ENCODE peak calls at places on chromosomes 13 and 19, in nine cellular contexts. I is CD8-positive, alpha-beta memory T cell; N is CD8-positive, alpha-beta T cell; E is WERI-Rb-1; S is upper lobe of left lung; Z is esophagus muscularis mucosa; K is cardiac muscle cell; P is dorsolateral prefrontal cortex; A is left ventricle myocardium inferior. H is an unnamed sample.

GRCh38 chr13:40777166-40777956 is 6.4 kb upstream of the MRPS31 start:
- DNase-seq in K (peak), E (peak), Z (no peak), I (peak), S (no peak), N (peak), P (no peak), A (no peak), H (no peak)

GRCh38 chr19:46861691-46862503 is 1.1 kb downstream of the ARHGAP35 start:
- DNase-seq in I (no peak), P (no peak), N (no peak), S (no peak), A (no peak), E (no peak), K (peak), Z (no peak), H (no peak)

GRCh38 chr13:80604094-80604493 is 263.2 kb upstream of the SPRY2 start:
- DNase-seq in P (no peak), I (no peak), K (no peak), E (no peak), A (peak), S (no peak), Z (no peak), N (no peak), H (no peak)

GRCh38 chr13:59422646-59423045 is 741.1 kb downstream of the DIAPH3 start:
- DNase-seq in I (no peak), K (no peak), Z (no peak), N (no peak), P (no peak), A (no peak), E (no peak), S (no peak), H (no peak)

GRCh38 chr19:10936661-10937084 is 8.1 kb downstream of the TIMM29 start:
- DNase-seq in I (peak), E (peak), N (peak), S (no peak), Z (no peak), A (no peak), K (peak), P (peak), H (no peak)

GRCh38 chr19:55089279-55089944 is 13.7 kb downstream of the EPS8L1 start:
- DNase-seq in P (no peak), K (no peak), Z (no peak), I (no peak), N (no peak), S (no peak), E (no peak), A (no peak), H (no peak)

GRCh38 chr13:67367385-67367784 is 137.2 kb upstream of the PCDH9 start:
- DNase-seq in I (no peak), Z (no peak), A (no peak), N (no peak), P (no peak), S (no peak), E (no peak), K (no peak), H (no peak)

GRCh38 chr13:50011461-50011860 is 3.8 kb upstream of the KCNRG start:
- DNase-seq in Z (no peak), A (no peak), N (no peak), P (no peak), I (no peak), S (no peak), E (no peak), K (no peak), H (no peak)

GRCh38 chr19:54178581-54179261 is 5.8 kb upstream of the TMC4 start:
- DNase-seq in E (no peak), A (no peak), P (peak), Z (no peak), I (no peak), S (no peak), N (no peak), K (peak), H (peak)

GRCh38 chr19:2084993-2085720 is 11.0 kb downstream of the MOB3A start:
- DNase-seq in S (peak), A (peak), E (no peak), P (no peak), I (peak), K (no peak), Z (no peak), N (peak), H (peak)

GRCh38 chr13:67107973-67108372 is 122.2 kb downstream of the PCDH9 start:
- DNase-seq in N (no peak), P (no peak), I (no peak), A (no peak), E (no peak), K (no peak), S (peak), Z (no peak), H (no peak)

GRCh38 chr19:51002101-51002532 is 713 bp upstream of the KLK8 start:
- DNase-seq in I (no peak), N (no peak), S (no peak), K (no peak), P (no peak), E (no peak), Z (no peak), A (no peak), H (no peak)

GRCh38 chr13:41621716-41622508 is 164.6 kb downstream of the RGCC start:
- DNase-seq in I (no peak), N (no peak), S (no peak), P (peak), E (no peak), K (peak), A (no peak), Z (no peak), H (no peak)

GRCh38 chr19:3671680-3672574 is 28.3 kb downstream of the PIP5K1C start:
- DNase-seq in I (no peak), A (no peak), S (peak), E (no peak), P (no peak), Z (no peak), N (peak), K (no peak), H (no peak)

GRCh38 chr13:46541210-46541609 is 11.8 kb upstream of the LRCH1 start:
- DNase-seq in N (no peak), K (no peak), A (no peak), S (no peak), I (no peak), E (no peak), Z (no peak), P (no peak), H (no peak)

GRCh38 chr19:18439025-18439909 is 1.3 kb upstream of the ISYNA1 start:
- DNase-seq in E (no peak), A (no peak), K (no peak), S (no peak), Z (no peak), N (no peak), I (no peak), P (no peak), H (no peak)

GRCh38 chr19:4980087-4980486 is 11.2 kb downstream of the KDM4B start:
- DNase-seq in K (no peak), P (no peak), S (no peak), A (no peak), N (no peak), I (no peak), Z (no peak), E (no peak), H (no peak)

GRCh38 chr13:52906122-52906903 is 57.9 kb upstream of the PCDH8 start:
- DNase-seq in Z (no peak), K (no peak), A (no peak), I (no peak), P (no peak), S (no peak), E (no peak), N (no peak), H (no peak)

GRCh38 chr19:16371540-16371986 is 46.9 kb downstream of the KLF2 start:
- DNase-seq in S (peak), I (peak), P (no peak), A (peak), N (peak), Z (no peak), K (no peak), E (no peak), H (peak)

GRCh38 chr13:98173431-98173921 is 3.6 kb downstream of the RNF113B start:
- DNase-seq in E (no peak), S (no peak), N (no peak), A (no peak), I (no peak), P (no peak), K (no peak), Z (no peak), H (no peak)

GRCh38 chr19:4066682-4067395 is at the start of gene ZBTB7A:
- DNase-seq in Z (no peak), S (peak), N (peak), P (peak), A (peak), E (peak), K (peak), I (peak), H (peak)

GRCh38 chr13:37666036-37666435 is 67.5 kb upstream of the POSTN start:
- DNase-seq in P (no peak), K (no peak), S (no peak), A (no peak), Z (no peak), I (no peak), N (no peak), E (no peak), H (no peak)
- H3K27ac ChIP-seq in P (no peak), K (no peak), S (no peak), A (no peak), Z (no peak), I (no peak), N (no peak), E (no peak), H (no peak)

DNA sequence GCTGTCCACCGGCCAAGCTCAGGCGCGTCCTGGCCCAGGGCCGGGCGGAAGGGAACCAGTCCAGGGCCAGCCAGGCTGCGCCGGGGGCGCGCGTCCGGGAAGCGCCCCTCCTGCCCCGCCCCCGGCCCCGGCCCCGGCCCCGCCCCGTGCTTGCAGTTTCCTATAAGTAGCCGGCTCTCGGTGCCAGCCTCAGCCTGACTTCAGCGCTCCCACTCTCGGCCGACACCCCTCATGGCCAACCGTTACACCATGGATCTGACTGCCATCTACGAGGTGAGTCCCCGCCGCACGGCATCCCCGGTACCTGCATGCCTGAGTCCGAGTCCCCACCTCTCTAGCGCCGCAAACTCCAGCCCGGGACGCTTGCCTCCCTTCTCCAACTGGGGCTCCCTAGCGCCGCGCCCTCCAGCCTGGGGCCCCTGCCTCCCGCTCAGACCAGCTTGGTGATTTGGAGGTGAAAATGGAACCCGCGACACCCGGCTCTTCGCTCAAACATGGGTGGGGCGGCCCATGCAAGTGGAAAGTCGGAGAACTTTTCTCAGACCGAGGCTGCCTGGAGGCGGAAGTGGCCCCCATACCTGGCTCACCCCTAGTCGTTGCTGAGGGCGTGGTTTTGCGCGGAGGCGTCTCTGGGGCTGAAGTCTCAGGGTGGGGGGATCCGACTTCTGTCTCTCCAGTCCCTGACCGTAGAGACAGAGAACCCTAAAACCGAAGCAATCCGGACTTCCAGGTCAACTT is at the start of gene ZFP36:
- DNase-seq in K (peak), E (peak), A (peak), N (peak), Z (peak), S (peak), P (peak), I (peak), H (peak)
- H3K27ac ChIP-seq in K (peak), E (no peak), A (peak), N (peak), Z (peak), S (peak), P (peak), I (peak), H (peak)

DNA sequence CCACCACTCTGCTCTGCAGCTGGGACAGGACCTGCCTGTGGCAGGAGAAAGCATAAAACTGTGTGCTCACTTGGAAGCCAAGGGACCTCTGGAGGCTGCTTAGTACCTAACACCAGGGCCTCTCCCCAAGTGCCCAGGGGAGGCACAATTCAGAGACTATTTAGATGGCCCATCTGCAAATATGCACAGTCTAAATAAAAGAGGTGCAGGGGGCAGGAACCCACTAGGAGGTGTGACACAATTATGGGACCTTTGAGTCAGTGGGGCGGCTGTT is 32.6 kb upstream of the EPHX3 start:
- DNase-seq in N (no peak), I (no peak), K (no peak), S (no peak), P (no peak), A (no peak), Z (no peak), E (peak), H (no peak)
- H3K27ac ChIP-seq in N (no peak), I (no peak), K (peak), S (peak), P (peak), A (peak), Z (peak), E (peak), H (no peak)

GRCh38 chr13:99973163-99973785 is 1.7 kb upstream of the ZIC5 start:
- DNase-seq in A (no peak), Z (no peak), K (peak), E (no peak), N (no peak), S (no peak), P (no peak), I (no peak), H (no peak)
- H3K27ac ChIP-seq in A (no peak), Z (no peak), K (no peak), E (no peak), N (no peak), S (no peak), P (no peak), I (no peak), H (no peak)

GRCh38 chr13:58051807-58052375 is 420.3 kb downstream of the PCDH17 start:
- DNase-seq in Z (no peak), N (no peak), K (no peak), A (no peak), P (no peak), I (no peak), E (no peak), S (peak), H (no peak)

GRCh38 chr13:58043971-58044370 is 412.4 kb downstream of the PCDH17 start:
- DNase-seq in Z (no peak), A (no peak), S (no peak), I (no peak), P (no peak), N (no peak), K (no peak), E (no peak), H (no peak)

GRCh38 chr13:58048670-58049069 is 417.1 kb downstream of the PCDH17 start:
- DNase-seq in A (no peak), P (no peak), S (no peak), K (no peak), I (no peak), Z (no peak), E (no peak), N (no peak), H (no peak)
- H3K27ac ChIP-seq in A (no peak), P (no peak), S (no peak), K (no peak), I (no peak), Z (no peak), E (no peak), N (no peak), H (no peak)

GRCh38 chr13:73677041-73677589 is 457.1 kb downstream of the KLF12 start:
- DNase-seq in E (no peak), N (no peak), S (no peak), A (no peak), P (no peak), I (no peak), K (no peak), Z (no peak), H (no peak)

GRCh38 chr13:73672492-73672891 is 461.7 kb downstream of the KLF12 start:
- DNase-seq in S (no peak), Z (no peak), K (no peak), I (no peak), P (no peak), A (no peak), E (no peak), N (no peak), H (no peak)

GRCh38 chr13:73681015-73681414 is 453.2 kb downstream of the KLF12 start:
- DNase-seq in N (no peak), A (no peak), P (no peak), Z (no peak), E (no peak), S (no peak), I (no peak), K (no peak), H (no peak)

GRCh38 chr13:73673931-73674330 is 460.3 kb downstream of the KLF12 start:
- DNase-seq in I (no peak), P (no peak), K (no peak), S (no peak), N (no peak), Z (no peak), E (no peak), A (no peak), H (no peak)

GRCh38 chr13:73676550-73677040 is 457.6 kb downstream of the KLF12 start:
- DNase-seq in P (no peak), S (no peak), N (no peak), A (no peak), Z (no peak), E (no peak), K (no peak), I (no peak), H (no peak)
- H3K27ac ChIP-seq in P (no peak), S (no peak), N (no peak), A (no peak), Z (no peak), E (no peak), K (no peak), I (no peak), H (no peak)

GRCh38 chr13:110336108-110336507 is 29.0 kb downstream of the COL4A2 start:
- DNase-seq in P (no peak), E (no peak), I (no peak), S (no peak), K (no peak), A (no peak), Z (no peak), N (no peak), H (no peak)

GRCh38 chr13:110337287-110337686 is 30.2 kb downstream of the COL4A2 start:
- DNase-seq in Z (no peak), I (no peak), N (no peak), E (no peak), S (no peak), A (no peak), P (no peak), K (no peak), H (peak)

GRCh38 chr13:110334841-110335490 is 27.9 kb downstream of the COL4A2 start:
- DNase-seq in Z (no peak), P (no peak), A (no peak), N (no peak), E (no peak), I (no peak), K (no peak), S (no peak), H (no peak)

GRCh38 chr13:110338441-110339101 is 31.5 kb downstream of the COL4A2 start:
- DNase-seq in E (no peak), A (peak), S (no peak), P (no peak), I (no peak), K (peak), N (no peak), Z (no peak), H (no peak)

GRCh38 chr13:110336681-110337080 is 29.6 kb downstream of the COL4A2 start:
- DNase-seq in E (no peak), N (no peak), K (no peak), P (no peak), Z (no peak), A (no peak), S (no peak), I (no peak), H (no peak)
- H3K27ac ChIP-seq in E (no peak), N (no peak), K (no peak), P (no peak), Z (peak), A (peak), S (peak), I (no peak), H (peak)

GRCh38 chr13:74134777-74135305 is 637 bp upstream of the KLF12 start:
- DNase-seq in I (peak), N (peak), P (peak), A (peak), K (peak), Z (peak), E (peak), S (peak), H (peak)

GRCh38 chr13:74134226-74134776 is at the start of gene KLF12:
- DNase-seq in K (peak), I (peak), N (peak), Z (peak), E (peak), S (peak), A (peak), P (peak), H (peak)

GRCh38 chr13:74133657-74134201 is 475 bp downstream of the KLF12 start:
- DNase-seq in N (peak), A (peak), I (peak), S (peak), E (peak), P (peak), Z (peak), K (peak), H (peak)

GRCh38 chr13:74135306-74136088 is 1.3 kb upstream of the KLF12 start:
- DNase-seq in I (peak), S (peak), K (peak), E (peak), Z (peak), N (peak), P (peak), A (peak), H (peak)

GRCh38 chr13:74136089-74136658 is 2.0 kb upstream of the KLF12 start:
- DNase-seq in Z (peak), E (peak), A (peak), K (peak), N (peak), I (peak), P (peak), S (peak), H (peak)
- H3K27ac ChIP-seq in Z (peak), E (peak), A (peak), K (peak), N (peak), I (peak), P (peak), S (peak), H (peak)

GRCh38 chr19:12774588-12775555 is at the start of gene HOOK2:
- DNase-seq in K (no peak), I (no peak), E (no peak), P (no peak), A (no peak), Z (no peak), N (peak), S (peak), H (no peak)

GRCh38 chr19:12778020-12778904 is 2.9 kb upstream of the HOOK2 start:
- DNase-seq in K (peak), P (no peak), S (peak), N (peak), Z (no peak), A (peak), E (peak), I (peak), H (peak)

GRCh38 chr19:12778905-12779161 is 3.5 kb upstream of the HOOK2 start:
- DNase-seq in S (no peak), N (no peak), A (no peak), Z (no peak), I (no peak), K (no peak), E (no peak), P (no peak), H (no peak)

GRCh38 chr19:12779162-12779993 is 4.0 kb upstream of the HOOK2 start:
- DNase-seq in K (peak), I (no peak), S (peak), N (no peak), Z (no peak), A (peak), E (peak), P (no peak), H (peak)

GRCh38 chr19:12777217-12778019 is 2.1 kb upstream of the HOOK2 start:
- DNase-seq in S (peak), E (peak), K (peak), Z (no peak), P (peak), N (peak), A (peak), I (peak), H (peak)
- H3K27ac ChIP-seq in S (peak), E (peak), K (no peak), Z (peak), P (peak), N (peak), A (peak), I (peak), H (peak)

GRCh38 chr19:58572026-58572817 is 913 bp downstream of the MZF1 start:
- DNase-seq in E (no peak), P (no peak), N (no peak), K (no peak), Z (no peak), S (no peak), I (no peak), A (peak), H (no peak)

GRCh38 chr19:58573658-58574164 is 576 bp upstream of the MZF1 start:
- DNase-seq in S (no peak), A (no peak), I (no peak), P (no peak), Z (no peak), N (no peak), E (no peak), K (no peak), H (no peak)

GRCh38 chr19:58571575-58571947 is 1.6 kb downstream of the MZF1 start:
- DNase-seq in S (no peak), N (peak), Z (no peak), A (no peak), P (no peak), E (no peak), K (no peak), I (no peak), H (peak)

GRCh38 chr19:58570770-58571574 is 2.2 kb downstream of the MZF1 start:
- DNase-seq in N (no peak), Z (no peak), P (no peak), E (peak), A (peak), S (peak), I (no peak), K (no peak), H (peak)

GRCh38 chr19:58572818-58573657 is at the start of gene MZF1:
- DNase-seq in K (peak), A (peak), S (peak), N (peak), P (peak), E (peak), I (peak), Z (peak), H (peak)
- H3K27ac ChIP-seq in K (peak), A (peak), S (peak), N (peak), P (peak), E (peak), I (peak), Z (peak), H (no peak)